ENCODE peak calls at places on chromosomes 16 and 17, in six cellular contexts. F, B, V, D, K and M are unnamed samples.
A peak's percentile ranks its signal among the peaks of the same experiment; 100 is the strongest.

GRCh38 chr17:37458805-37459204 is 30.9 kb upstream of the DUSP14 start:
- DNase-seq in F (no peak), V (no peak), D (no peak), K (peak; percentile 70), B (no peak), M (no peak)

GRCh38 chr16:81609323-81609892 is 164.8 kb downstream of the CMIP start:
- DNase-seq in F (no peak), V (no peak), D (no peak), B (no peak), K (no peak), M (no peak)

GRCh38 chr17:40755231-40755630 is at the start of gene KRT25:
- DNase-seq in F (no peak), D (no peak), B (no peak), V (no peak), K (no peak), M (no peak)

GRCh38 chr16:3004319-3004718 is 8.4 kb upstream of the CLDN9 start:
- DNase-seq in K (no peak), D (no peak), V (no peak), F (no peak), B (no peak), M (peak; percentile 30)

GRCh38 chr16:12539185-12539929 is 264.3 kb downstream of the CPPED1 start:
- DNase-seq in V (no peak), K (peak; percentile 14), F (no peak), D (peak; percentile 27), B (no peak), M (no peak)

GRCh38 chr16:87597324-87597830 is 4.9 kb upstream of the JPH3 start:
- DNase-seq in V (no peak), D (no peak), K (no peak), B (no peak), F (no peak), M (no peak)

GRCh38 chr16:75188832-75189477 is 18.0 kb downstream of the CTRB2 start:
- DNase-seq in F (no peak), B (no peak), V (no peak), K (peak; percentile 67), D (no peak), M (no peak)

GRCh38 chr17:2406903-2407790 is 6.3 kb upstream of the MNT start:
- DNase-seq in B (peak; percentile 30), D (no peak), K (peak; percentile 95), V (no peak), F (no peak), M (no peak)

GRCh38 chr17:49401971-49402491 is 12.7 kb downstream of the PHB1 start:
- DNase-seq in B (no peak), K (no peak), F (no peak), D (no peak), V (no peak), M (no peak)

GRCh38 chr16:31487720-31488629 is 5.1 kb downstream of the SLC5A2 start:
- DNase-seq in D (peak; percentile 60), B (no peak), K (peak; percentile 60), V (peak; percentile 79), F (peak; percentile 80), M (peak; percentile 58)

GRCh38 chr17:10798332-10798749 is 5.6 kb downstream of the TMEM238L start:
- DNase-seq in V (no peak), K (peak; percentile 61), F (no peak), B (no peak), D (no peak), M (no peak)

GRCh38 chr16:77213542-77214108 is 14.4 kb downstream of the SYCE1L start:
- DNase-seq in D (peak; percentile 67), B (no peak), F (peak; percentile 39), K (peak; percentile 96), V (no peak), M (no peak)

GRCh38 chr17:51397361-51398127 is 137.2 kb downstream of the UTP18 start:
- DNase-seq in V (no peak), K (peak; percentile 88), D (no peak), B (no peak), F (no peak), M (no peak)

GRCh38 chr16:11066231-11066870 is 122.0 kb downstream of the CLEC16A start:
- DNase-seq in B (no peak), D (no peak), F (no peak), V (no peak), K (no peak), M (no peak)

GRCh38 chr16:89241187-89242003 is 23.9 kb downstream of the ZNF778 start:
- DNase-seq in K (peak; percentile 33), B (peak; percentile 88), V (peak; percentile 94), F (peak; percentile 66), D (peak; percentile 82), M (peak; percentile 83)

GRCh38 chr16:89334988-89335802 is 117.7 kb downstream of the ZNF778 start:
- DNase-seq in B (no peak), V (no peak), D (no peak), F (no peak), K (no peak), M (no peak)

GRCh38 chr17:2053380-2054261 is 1.3 kb upstream of the HIC1 start:
- DNase-seq in F (no peak), D (peak; percentile 82), V (peak; percentile 71), B (no peak), K (peak; percentile 58), M (peak; percentile 65)

GRCh38 chr16:10622036-10622921 is 41.9 kb upstream of the EMP2 start:
- DNase-seq in K (no peak), B (no peak), D (no peak), F (peak; percentile 64), V (no peak), M (no peak)

GRCh38 chr17:39679521-39680192 is 8.2 kb downstream of the PGAP3 start:
- DNase-seq in K (no peak), F (no peak), B (no peak), D (no peak), V (peak; percentile 55), M (peak; percentile 64)

GRCh38 chr16:17474572-17474971 is 3.8 kb upstream of the XYLT1 start:
- DNase-seq in D (no peak), B (no peak), V (peak; percentile 28), F (no peak), K (no peak), M (peak; percentile 5)

GRCh38 chr17:5584971-5585794 is 874 bp upstream of the NLRP1 start:
- DNase-seq in D (no peak), V (no peak), F (no peak), B (no peak), K (peak; percentile 55), M (no peak)

GRCh38 chr16:30747331-30747730 is 894 bp upstream of the PHKG2 start:
- DNase-seq in V (no peak), F (no peak), K (peak; percentile 69), B (no peak), D (no peak), M (no peak)

GRCh38 chr16:3131755-3132377 is 3.0 kb upstream of the ZNF213 start:
- DNase-seq in B (peak; percentile 48), V (peak; percentile 26), D (peak; percentile 40), K (peak; percentile 44), F (no peak), M (peak; percentile 62)

GRCh38 chr16:11409398-11409797 is 64.1 kb downstream of the RMI2 start:
- DNase-seq in F (no peak), K (no peak), V (no peak), D (peak; percentile 31), B (no peak), M (no peak)

GRCh38 chr16:5665770-5666169 is 568.2 kb upstream of the EEF2KMT start:
- DNase-seq in K (no peak), V (no peak), B (no peak), D (no peak), F (no peak), M (no peak)

GRCh38 chr17:64355536-64356303 is 34.9 kb downstream of the PECAM1 start:
- DNase-seq in K (peak; percentile 80), F (no peak), B (no peak), D (no peak), V (no peak), M (no peak)

GRCh38 chr16:55665511-55665910 is 9.7 kb downstream of the SLC6A2 start:
- DNase-seq in B (no peak), V (no peak), F (no peak), D (no peak), K (no peak), M (no peak)

GRCh38 chr17:82795615-82796014 is 43.8 kb downstream of the TBCD start:
- DNase-seq in K (no peak), F (peak; percentile 57), V (no peak), D (no peak), B (no peak), M (no peak)

GRCh38 chr16:88803264-88803987 is at the start of gene CDT1:
- DNase-seq in V (peak; percentile 82), D (peak; percentile 89), K (peak; percentile 77), F (peak; percentile 83), B (peak; percentile 67), M (peak; percentile 89)

GRCh38 chr17:47896672-47897490 is 845 bp downstream of the SP2 start:
- DNase-seq in F (no peak), B (no peak), V (no peak), D (no peak), K (peak; percentile 14), M (no peak)

GRCh38 chr16:24646646-24646995 is 82.8 kb upstream of the TNRC6A start:
- DNase-seq in B (no peak), F (no peak), K (no peak), V (no peak), D (peak; percentile 49), M (no peak)
- H3K27ac ChIP-seq in B (peak overlapping the region; percentile 47), F (no peak overlapping the region), K (peak overlapping the region; percentile 93), V (no peak overlapping the region), D (peak overlapping the region; percentile 51), M (no peak overlapping the region)

GRCh38 chr17:72151565-72152391 is 31.0 kb downstream of the SOX9 start:
- DNase-seq in B (peak; percentile 80), D (no peak), F (peak; percentile 61), V (no peak), K (peak; percentile 97), M (no peak)
- H3K27ac ChIP-seq in B (peak overlapping the region; percentile 58), D (no peak overlapping the region), F (peak overlapping the region; percentile 38), V (no peak overlapping the region), K (peak overlapping the region; percentile 80), M (no peak overlapping the region)

GRCh38 chr16:51116353-51116752 is 34.7 kb downstream of the SALL1 start:
- DNase-seq in V (no peak), B (no peak), K (no peak), F (no peak), D (no peak), M (no peak)
- H3K27ac ChIP-seq in V (no peak overlapping the region), B (no peak overlapping the region), K (no peak overlapping the region), F (no peak overlapping the region), D (no peak overlapping the region), M (no peak overlapping the region)

GRCh38 chr17:78369791-78370381 is 8.6 kb upstream of the PGS1 start:
- DNase-seq in B (no peak), V (no peak), F (no peak), K (no peak), D (no peak), M (no peak)
- H3K27ac ChIP-seq in B (no peak overlapping the region), V (no peak overlapping the region), F (no peak overlapping the region), K (no peak overlapping the region), D (no peak overlapping the region), M (no peak overlapping the region)

DNA sequence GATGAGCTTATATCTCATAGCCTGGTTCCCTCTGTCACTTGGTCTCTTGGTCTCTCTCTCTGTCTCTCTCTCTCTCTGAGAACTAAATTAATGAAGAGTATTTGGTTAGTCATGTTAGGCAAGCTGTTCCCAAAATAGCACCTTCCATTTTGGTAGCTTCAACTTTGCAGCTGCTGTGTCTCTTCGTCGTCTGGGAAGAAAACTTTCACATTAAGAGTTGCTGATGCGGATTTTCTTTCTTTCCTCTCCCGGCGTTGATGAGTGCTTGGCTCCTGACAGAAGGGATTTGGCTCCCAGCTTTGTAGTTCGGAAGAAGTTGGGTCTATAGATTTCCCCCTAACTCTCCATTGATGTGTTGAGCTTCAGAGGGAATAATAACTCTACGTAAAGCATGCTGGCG is at the start of gene RBFOX1:
- DNase-seq in D (no peak), V (no peak), K (no peak), B (peak; percentile 34), F (no peak), M (no peak)
- H3K27ac ChIP-seq in D (no peak within 1 kb of the TSS), V (no peak within 1 kb of the TSS), K (no peak within 1 kb of the TSS), B (peak within 1 kb of the TSS; percentile 83), F (peak within 1 kb of the TSS; percentile 97), M (no peak within 1 kb of the TSS)